ENCODE peak calls at places on chromosomes 7 and 10, in five cellular contexts. W is CD8-positive, alpha-beta memory T cell; P is heart left ventricle; U is colonic mucosa; T is BE2C. I is an unnamed sample.

GRCh38 chr7:154532771-154533170 is 470.2 kb downstream of the PAXIP1 start:
- DNase-seq in P (no peak), T (no peak), W (no peak), U (no peak), I (no peak)

GRCh38 chr7:157412021-157412443 is 75.2 kb downstream of the DNAJB6 start:
- DNase-seq in W (peak; percentile 38), U (no peak), T (no peak), P (no peak), I (peak; percentile 72)

GRCh38 chr7:122161628-122162027 is 17.6 kb upstream of the AASS start:
- DNase-seq in W (no peak), P (no peak), T (no peak), U (no peak), I (no peak)

GRCh38 chr7:100476903-100477870 is 1.8 kb downstream of the TSC22D4 start:
- DNase-seq in T (peak; percentile 51), W (no peak), U (peak; percentile 64), P (no peak), I (no peak)

GRCh38 chr10:114346176-114347031 is 57.9 kb downstream of the AFAP1L2 start:
- DNase-seq in P (no peak), T (no peak), U (no peak), W (no peak), I (no peak)

GRCh38 chr7:158684329-158684728 is 20.3 kb downstream of the NCAPG2 start:
- DNase-seq in U (no peak), P (no peak), W (no peak), T (no peak), I (no peak)

GRCh38 chr7:110386006-110386405 is 704.9 kb upstream of the LRRN3 start:
- DNase-seq in U (no peak), P (no peak), T (no peak), W (no peak), I (no peak)

GRCh38 chr10:38027992-38028391 is 17.5 kb downstream of the ZNF33A start:
- DNase-seq in T (no peak), U (no peak), P (no peak), W (no peak), I (no peak)

GRCh38 chr10:69769395-69769989 is 32.2 kb upstream of the COL13A1 start:
- DNase-seq in T (peak; percentile 21), P (peak; percentile 38), W (no peak), U (no peak), I (peak; percentile 93)

GRCh38 chr7:20440472-20441105 is 109.9 kb downstream of the ITGB8 start:
- DNase-seq in T (peak; percentile 42), P (no peak), W (no peak), U (peak; percentile 56), I (no peak)

GRCh38 chr10:131980757-131981428 is 830 bp downstream of the BNIP3 start:
- DNase-seq in U (no peak), P (no peak), W (no peak), T (peak; percentile 26), I (peak; percentile 41)

GRCh38 chr10:101839002-101839401 is 4.6 kb downstream of the KCNIP2 start:
- DNase-seq in U (no peak), P (no peak), T (no peak), W (no peak), I (no peak)

GRCh38 chr10:124048371-124049290 is 44.8 kb downstream of the CHST15 start:
- DNase-seq in P (no peak), T (no peak), W (no peak), U (no peak), I (no peak)

GRCh38 chr7:14196555-14196954 is 207.1 kb upstream of the ETV1 start:
- DNase-seq in U (no peak), P (no peak), W (no peak), T (no peak), I (no peak)

GRCh38 chr10:63128443-63128842 is 4.7 kb upstream of the NRBF2 start:
- DNase-seq in P (no peak), T (no peak), U (no peak), W (no peak), I (no peak)

GRCh38 chr10:60883187-60883586 is 60.8 kb downstream of the RHOBTB1 start:
- DNase-seq in U (peak; percentile 26), T (peak; percentile 34), P (no peak), W (no peak), I (no peak)

GRCh38 chr10:112303528-112303927 is 20.3 kb downstream of the TECTB start:
- DNase-seq in P (no peak), U (no peak), W (no peak), T (no peak), I (no peak)

GRCh38 chr7:29139191-29139590 is 7.1 kb downstream of the CPVL start:
- DNase-seq in U (no peak), T (no peak), W (no peak), P (no peak), I (no peak)

GRCh38 chr7:75599244-75599771 is 107.2 kb downstream of the SPDYE5 start:
- DNase-seq in W (no peak), U (no peak), T (peak; percentile 20), P (no peak), I (no peak)

GRCh38 chr10:80471715-80472233 is 17.7 kb downstream of the TSPAN14 start:
- DNase-seq in T (no peak), W (no peak), U (no peak), P (no peak), I (no peak)

GRCh38 chr10:69093933-69094332 is 6.0 kb downstream of the SRGN start:
- DNase-seq in U (no peak), P (no peak), W (no peak), T (no peak), I (no peak)

DNA sequence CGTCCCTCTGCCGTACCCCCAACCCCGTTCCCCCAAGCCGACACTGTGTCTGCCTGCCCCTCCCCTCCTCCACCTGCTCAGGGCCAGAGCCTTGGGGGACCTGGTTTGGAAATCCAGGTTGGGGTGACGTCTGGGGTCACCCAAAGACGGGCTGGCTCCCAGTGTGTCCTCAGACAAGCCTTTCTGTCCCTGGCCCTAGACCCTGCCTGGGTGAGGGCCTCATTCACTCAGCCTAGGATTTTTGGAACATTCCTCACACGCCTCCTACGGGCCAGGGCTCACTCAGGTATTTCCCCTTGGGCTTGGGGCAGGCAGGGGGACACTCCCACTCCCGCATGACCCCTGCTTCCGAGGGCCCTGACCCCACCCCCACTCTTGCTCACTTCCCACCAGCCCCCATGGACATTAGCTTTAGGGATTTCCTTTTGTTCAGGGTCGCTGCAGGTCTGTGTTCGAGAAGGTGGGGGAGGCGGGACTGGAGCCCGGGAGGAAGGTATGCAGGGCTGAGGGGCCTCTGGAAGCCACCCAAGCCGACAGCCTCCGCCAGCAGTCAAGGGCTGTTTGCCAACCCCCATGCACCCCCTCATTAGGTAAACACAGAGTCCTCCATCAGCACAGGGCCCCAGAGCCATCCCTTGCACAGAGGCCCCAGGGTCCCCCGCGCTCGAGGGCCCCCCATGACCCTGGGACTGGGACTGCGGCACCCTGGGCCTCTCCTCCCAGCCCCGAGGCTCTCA is 35.1 kb downstream of the PDGFA start:
- DNase-seq in W (no peak), T (no peak), U (no peak), P (peak; percentile 12), I (no peak)
- H3K4me1 ChIP-seq in W (no peaks in the 10 kb centered on the region), T (no peaks in the 10 kb centered on the region), U (no peaks in the 10 kb centered on the region), P (no peaks in the 10 kb centered on the region), I (no peaks in the 10 kb centered on the region)

DNA sequence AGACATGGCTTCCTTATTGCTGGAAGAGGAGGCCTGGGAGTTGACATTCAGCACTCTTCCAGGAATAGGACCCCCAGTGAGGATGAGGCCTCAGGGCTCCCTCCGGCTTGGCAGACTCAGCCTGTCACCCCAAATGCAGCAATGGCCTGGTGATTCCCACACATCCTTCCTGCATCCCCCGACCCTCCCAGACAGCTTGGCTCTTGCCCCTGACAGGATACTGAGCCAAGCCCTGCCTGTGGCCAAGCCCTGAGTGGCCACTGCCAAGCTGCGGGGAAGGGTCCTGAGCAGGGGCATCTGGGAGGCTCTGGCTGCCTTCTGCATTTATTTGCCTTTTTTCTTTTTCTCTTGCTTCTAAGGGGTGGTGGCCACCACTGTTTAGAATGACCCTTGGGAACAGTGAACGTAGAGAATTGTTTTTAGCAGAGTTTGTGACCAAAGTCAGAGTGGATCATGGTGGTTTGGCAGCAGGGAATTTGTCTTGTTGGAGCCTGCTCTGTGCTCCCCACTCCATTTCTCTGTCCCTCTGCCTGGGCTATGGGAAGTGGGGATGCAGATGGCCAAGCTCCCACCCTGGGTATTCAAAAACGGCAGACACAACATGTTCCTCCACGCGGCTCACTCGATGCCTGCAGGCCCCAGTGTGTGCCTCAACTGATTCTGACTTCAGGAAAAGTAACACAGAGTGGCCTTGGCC is 4.3 kb downstream of the PGAM2 start:
- DNase-seq in T (peak; percentile 5), W (no peak), P (peak; percentile 13), U (no peak), I (no peak)
- H3K4me1 ChIP-seq in T (peaks cover 2% of the 10 kb centered on the region), W (peaks cover 6% of the 10 kb centered on the region), P (peaks cover 19% of the 10 kb centered on the region), U (no peaks in the 10 kb centered on the region), I (no peaks in the 10 kb centered on the region)

DNA sequence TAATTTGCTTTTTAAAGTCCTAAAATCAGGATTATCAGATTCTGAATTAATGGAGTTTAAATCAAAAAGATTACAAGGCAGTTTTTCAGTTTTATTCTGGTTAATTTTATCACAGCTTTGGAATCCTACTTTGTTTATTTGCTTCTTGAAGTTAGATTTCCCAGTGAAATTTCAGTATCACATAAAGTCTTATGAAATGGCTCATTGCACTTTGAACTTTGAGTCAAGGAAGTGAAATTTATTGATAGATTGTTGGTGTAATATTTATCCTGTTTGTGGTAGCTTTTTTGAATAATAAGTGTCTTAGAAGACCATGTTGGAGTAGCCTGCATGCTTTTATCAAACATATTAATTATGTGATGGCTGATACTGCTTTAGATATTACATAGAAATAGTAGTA is 92.6 kb downstream of the PTEN start:
- DNase-seq in W (no peak), P (no peak), T (no peak), U (no peak), I (no peak)
- H3K4me1 ChIP-seq in W (no peaks in the 10 kb centered on the region), P (peaks cover under 1% of the 10 kb centered on the region), T (no peaks in the 10 kb centered on the region), U (no peaks in the 10 kb centered on the region), I (peaks cover 7% of the 10 kb centered on the region)

GRCh38 chr10:6089334-6090219 is 743 bp downstream of the RBM17 start:
- DNase-seq in W (no peak), P (no peak), U (peak; percentile 32), T (peak; percentile 18), I (peak; percentile 48)
- H3K4me1 ChIP-seq in W (peaks cover 50% of the 10 kb centered on the region), P (peaks cover 50% of the 10 kb centered on the region), U (no peaks in the 10 kb centered on the region), T (no peaks in the 10 kb centered on the region), I (peaks cover 13% of the 10 kb centered on the region)

DNA sequence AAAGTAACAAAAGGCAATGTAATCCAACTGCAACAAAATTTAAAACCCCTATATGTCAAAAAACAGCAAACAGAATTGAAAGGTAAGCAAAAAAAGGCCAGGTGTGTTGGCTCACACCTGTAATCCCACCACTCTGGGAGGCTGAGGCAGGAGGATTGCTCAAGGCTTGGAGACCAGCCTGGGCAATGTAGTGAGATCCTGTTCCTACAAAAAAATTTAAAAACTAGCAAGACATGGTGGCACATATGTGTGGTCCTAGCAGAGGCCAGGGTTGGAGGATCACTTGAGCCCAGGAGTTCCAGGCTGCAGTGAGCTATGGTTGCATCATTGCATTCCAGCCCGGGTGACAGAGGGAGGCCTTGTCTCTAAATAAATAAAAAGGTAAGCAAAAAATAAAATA is 212.1 kb upstream of the KLF14 start:
- DNase-seq in U (no peak), P (no peak), W (no peak), T (no peak), I (no peak)
- H3K4me1 ChIP-seq in U (peaks cover 5% of the 10 kb centered on the region), P (peaks cover 27% of the 10 kb centered on the region), W (peaks cover 85% of the 10 kb centered on the region), T (peaks cover 3% of the 10 kb centered on the region), I (peaks cover 33% of the 10 kb centered on the region)

I was measured in SJSA1.